ENCODE peak calls at places on chromosomes 12 and 14, in five cellular contexts. S is astrocyte of the spinal cord, T is hippocampal formation, Y is T-helper 17 cell, L is BJ. O is an unnamed sample.

GRCh38 chr12:71007736-71008449 is 87.4 kb upstream of the PTPRR start:
- DNase-seq in T (no peak), L (no peak), S (no peak), Y (no peak), O (no peak)

GRCh38 chr12:124862768-124863408 is 776 bp downstream of the SCARB1 start:
- DNase-seq in L (no peak), Y (no peak), S (no peak), T (peak), O (peak)

GRCh38 chr12:124107299-124107698 is 134.3 kb downstream of the ZNF664 start:
- DNase-seq in Y (no peak), T (no peak), L (no peak), S (no peak), O (no peak)

GRCh38 chr12:32705783-32706182 is 26.7 kb downstream of the DNM1L start:
- DNase-seq in T (no peak), L (no peak), Y (no peak), S (no peak), O (no peak)

GRCh38 chr14:36690301-36691020 is 28.8 kb downstream of the PAX9 start:
- DNase-seq in Y (no peak), S (no peak), L (no peak), T (no peak), O (peak)

GRCh38 chr12:14259481-14260010 is 105.9 kb upstream of the ATF7IP start:
- DNase-seq in L (no peak), Y (no peak), S (no peak), T (no peak), O (no peak)

GRCh38 chr12:31326689-31327659 is 1.0 kb upstream of the SINHCAF start:
- DNase-seq in Y (no peak), T (no peak), L (no peak), S (peak), O (peak)

GRCh38 chr12:116502989-116503496 is 56.1 kb upstream of the MAP1LC3B2 start:
- DNase-seq in S (no peak), T (no peak), L (no peak), Y (no peak), O (no peak)

GRCh38 chr14:91947196-91948184 is at the start of gene FBLN5:
- DNase-seq in T (peak), L (peak), S (peak), Y (no peak), O (peak)

GRCh38 chr14:101502761-101503392 is 58.4 kb upstream of the DIO3 start:
- DNase-seq in S (no peak), T (no peak), Y (no peak), L (no peak), O (no peak)

GRCh38 chr12:95173392-95174251 is 43.6 kb downstream of the FGD6 start:
- DNase-seq in L (peak), Y (no peak), T (no peak), S (peak), O (peak)

GRCh38 chr12:132955094-132955932 is 793 bp downstream of the ZNF605 start:
- DNase-seq in T (no peak), L (no peak), S (peak), Y (no peak), O (peak)

GRCh38 chr14:33414041-33414440 is 475.4 kb downstream of the NPAS3 start:
- DNase-seq in L (no peak), S (no peak), T (no peak), Y (no peak), O (peak)

GRCh38 chr12:46982629-46983392 is 96.6 kb upstream of the PCED1B start:
- DNase-seq in S (no peak), L (no peak), T (no peak), Y (no peak), O (no peak)

GRCh38 chr14:83041224-83041623 is 1507.6 kb upstream of the SEL1L start:
- DNase-seq in Y (no peak), S (no peak), L (no peak), T (no peak), O (no peak)

GRCh38 chr12:75699728-75700496 is 188.5 kb upstream of the KRR1 start:
- DNase-seq in T (no peak), Y (no peak), S (peak), L (no peak), O (peak)

GRCh38 chr14:61003571-61003970 is 22.5 kb downstream of the SLC38A6 start:
- DNase-seq in T (no peak), S (no peak), L (no peak), Y (no peak), O (peak)

GRCh38 chr14:53902307-53902706 is 54.3 kb downstream of the BMP4 start:
- DNase-seq in L (no peak), Y (no peak), T (no peak), S (no peak), O (no peak)

GRCh38 chr12:47017041-47017713 is 62.2 kb upstream of the PCED1B start:
- DNase-seq in S (no peak), T (no peak), L (no peak), Y (no peak), O (no peak)

GRCh38 chr14:51544426-51544825 is 107.3 kb upstream of the FRMD6 start:
- DNase-seq in T (no peak), Y (no peak), S (no peak), L (no peak), O (no peak)

GRCh38 chr12:132617822-132618682 is 524 bp upstream of the P2RX2 start:
- DNase-seq in Y (no peak), L (no peak), S (no peak), T (no peak), O (no peak)

GRCh38 chr12:40313928-40314327 is 89.1 kb downstream of the LRRK2 start:
- DNase-seq in L (no peak), S (no peak), T (no peak), Y (no peak), O (no peak)

GRCh38 chr14:100271247-100271939 is 32.4 kb downstream of the YY1 start:
- DNase-seq in L (no peak), T (no peak), Y (no peak), S (peak), O (peak)